ENCODE peak calls at places on chromosomes 12 and 14, in nine cellular contexts. Z is CD8-positive, alpha-beta T cell; K is IMR-90; Q is tibial artery; H is aorta; T is PC-3; R is right lobe of liver; V is left ventricle myocardium inferior; U is stomach. S is an unnamed sample. For H3K9me3, H3K4me1 and H3K36me3, the result is how much of the 10 kb centered on the place peaks cover.

GRCh38 chr14:23439107-23439835 is 3.8 kb upstream of the MYH7 start:
- DNase-seq in Z (no peak), K (no peak), Q (no peak), H (no peak), T (no peak), R (no peak), V (no peak), U (no peak), S (no peak)

GRCh38 chr12:30847259-30847658 is 79.3 kb upstream of the TSPAN11 start:
- DNase-seq in Z (no peak), K (peak), Q (no peak), H (no peak), T (peak), R (no peak), V (no peak), U (no peak), S (no peak)

GRCh38 chr14:74251546-74252030 is 12.3 kb downstream of the VSX2 start:
- DNase-seq in Z (peak), K (peak), Q (peak), H (peak), T (peak), R (peak), V (peak), U (peak), S (no peak)

GRCh38 chr12:3304436-3305135 is 186.4 kb upstream of the PRMT8 start:
- DNase-seq in Z (no peak), K (peak), Q (no peak), H (no peak), T (peak), R (no peak), V (no peak), U (peak), S (no peak)

GRCh38 chr14:38721822-38722431 is 381.1 kb downstream of the SEC23A start:
- DNase-seq in Z (peak), K (peak), Q (peak), H (peak), T (peak), R (no peak), V (peak), U (peak), S (peak)

GRCh38 chr14:72646861-72647528 is 246.9 kb downstream of the DPF3 start:
- DNase-seq in Z (no peak), K (peak), Q (no peak), H (no peak), T (peak), R (no peak), V (no peak), U (no peak), S (no peak)

GRCh38 chr12:57626929-57627445 is 6.0 kb downstream of the B4GALNT1 start:
- DNase-seq in Z (no peak), K (no peak), Q (no peak), H (no peak), T (no peak), R (no peak), V (no peak), U (no peak), S (no peak)

GRCh38 chr12:101927042-101927441 is 49.7 kb downstream of the DRAM1 start:
- DNase-seq in Z (no peak), K (peak), Q (no peak), H (no peak), T (no peak), R (no peak), V (no peak), U (no peak), S (no peak)

GRCh38 chr14:89638888-89639287 is 221.9 kb upstream of the FOXN3 start:
- DNase-seq in Z (no peak), K (no peak), Q (no peak), H (no peak), T (no peak), R (no peak), V (no peak), U (no peak), S (no peak)

GRCh38 chr12:116166306-116166705 is 111.2 kb downstream of the MED13L start:
- DNase-seq in Z (no peak), K (no peak), Q (no peak), H (peak), T (no peak), R (no peak), V (no peak), U (no peak), S (no peak)

GRCh38 chr14:76510255-76510654 is 134.3 kb downstream of the ESRRB start:
- DNase-seq in Z (no peak), K (no peak), Q (no peak), H (no peak), T (no peak), R (no peak), V (no peak), U (no peak), S (no peak)

GRCh38 chr14:102486513-102487203 is 22.9 kb downstream of the ANKRD9 start:
- DNase-seq in Z (no peak), K (no peak), Q (no peak), H (peak), T (no peak), R (peak), V (no peak), U (no peak), S (no peak)

GRCh38 chr12:107822356-107822755 is 47.9 kb downstream of the ASCL4 start:
- DNase-seq in Z (no peak), K (no peak), Q (peak), H (peak), T (no peak), R (no peak), V (no peak), U (no peak), S (no peak)

GRCh38 chr12:6943387-6943718 is 263 bp upstream of the RNU7-1 start:
- DNase-seq in Z (peak), K (peak), Q (peak), H (peak), T (peak), R (no peak), V (peak), U (peak), S (peak)

DNA sequence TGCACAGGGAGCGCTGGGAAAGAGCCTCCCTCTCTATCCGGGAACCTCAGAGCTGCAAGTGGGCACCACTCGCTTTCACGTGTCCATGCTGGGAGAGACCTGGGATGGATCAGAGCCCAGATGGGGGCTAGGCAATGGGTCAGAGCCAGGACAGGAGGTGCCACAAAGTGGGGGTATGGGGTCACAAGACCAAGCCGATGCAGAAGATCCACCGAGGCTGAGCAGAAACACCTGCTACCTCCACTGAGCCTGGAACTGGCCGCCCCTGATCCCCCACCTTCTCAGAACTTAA is 180.9 kb upstream of the SFSWAP start:
- DNase-seq in Z (no peak), K (no peak), Q (no peak), H (no peak), T (no peak), R (no peak), V (no peak), U (no peak), S (no peak)
- H3K9me3 ChIP-seq in Z (under half), K (under half), Q (under half), H (under half), T (under half), R (under half), V (under half), U (under half), S (under half)

DNA sequence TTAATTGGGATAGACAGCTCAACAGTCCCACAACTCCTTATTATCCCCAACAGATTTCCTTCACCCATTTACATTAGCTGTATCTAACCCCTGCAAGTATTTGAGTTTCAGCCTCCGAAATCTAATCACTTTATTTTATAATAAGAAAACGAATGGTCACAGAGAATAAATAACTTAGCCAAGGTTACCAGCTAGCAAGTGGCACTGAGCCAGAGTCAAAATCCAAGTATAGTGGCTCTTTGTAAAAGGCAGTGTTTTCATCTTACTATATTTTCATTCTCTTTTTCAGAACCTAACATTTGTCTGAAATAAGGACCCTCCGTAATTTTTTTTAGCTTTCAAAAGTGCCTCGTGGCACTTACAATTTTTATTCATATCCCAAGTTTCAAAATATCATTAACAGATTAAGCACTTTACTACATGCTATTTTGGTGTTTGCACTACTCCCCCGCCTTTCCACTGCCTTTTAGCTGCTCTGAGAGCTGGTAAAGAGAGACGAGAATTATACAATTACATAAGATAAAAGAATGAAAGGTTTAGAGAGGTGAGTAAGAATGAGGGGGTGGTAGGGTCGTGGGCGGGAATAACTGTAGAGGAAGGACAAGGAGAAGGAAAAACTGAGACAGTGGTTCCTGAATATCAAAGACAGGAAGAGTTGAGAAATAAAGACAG is 3.7 kb upstream of the USP15 start:
- DNase-seq in Z (no peak), K (peak), Q (no peak), H (no peak), T (no peak), R (no peak), V (no peak), U (no peak), S (no peak)
- H3K4me1 ChIP-seq in Z (under half), K (under half), Q (under half), H (under half), T (under half), R (under half), V (under half), U (under half), S (under half)

GRCh38 chr12:21756699-21757098 is 17.8 kb downstream of the KCNJ8 start:
- DNase-seq in Z (no peak), K (no peak), Q (no peak), H (no peak), T (no peak), R (no peak), V (no peak), U (no peak), S (no peak)

GRCh38 chr12:21764063-21764462 is 10.4 kb downstream of the KCNJ8 start:
- DNase-seq in Z (no peak), K (no peak), Q (no peak), H (no peak), T (no peak), R (no peak), V (no peak), U (no peak), S (no peak)

GRCh38 chr12:21757665-21758064 is 16.8 kb downstream of the KCNJ8 start:
- DNase-seq in Z (no peak), K (no peak), Q (no peak), H (no peak), T (no peak), R (no peak), V (no peak), U (no peak), S (no peak)

GRCh38 chr12:21763531-21763930 is 11.0 kb downstream of the KCNJ8 start:
- DNase-seq in Z (no peak), K (no peak), Q (no peak), H (no peak), T (no peak), R (no peak), V (no peak), U (no peak), S (no peak)

DNA sequence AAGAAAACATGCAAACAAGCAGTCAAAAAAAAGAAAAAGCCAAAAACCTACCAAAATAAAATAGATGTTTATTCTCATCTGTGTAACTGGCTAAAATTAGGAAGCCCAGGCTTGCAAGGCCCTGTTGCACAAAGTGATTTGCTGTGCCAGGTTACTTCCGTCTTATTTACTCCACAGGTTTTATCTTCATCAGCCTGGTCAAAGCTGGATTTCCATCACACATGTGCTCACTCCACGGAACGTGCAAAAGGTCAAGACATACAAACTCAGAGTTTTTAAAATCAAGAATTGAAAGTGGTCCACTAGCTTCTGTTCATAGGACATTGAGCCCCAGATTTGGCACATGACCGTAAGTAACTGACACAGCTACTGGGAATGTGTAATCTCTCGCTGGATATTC is 14.8 kb downstream of the KCNJ8 start:
- DNase-seq in Z (no peak), K (no peak), Q (no peak), H (no peak), T (no peak), R (no peak), V (no peak), U (no peak), S (no peak)
- H3K36me3 ChIP-seq in Z (under half), K (under half), Q (under half), H (under half), T (under half), R (under half), V (under half), U (under half), S (under half)

GRCh38 chr14:29236401-29236800 is 469.8 kb downstream of the FOXG1 start:
- DNase-seq in Z (no peak), K (no peak), Q (no peak), H (no peak), T (no peak), R (no peak), V (no peak), U (no peak), S (no peak)
- H3K9me3 ChIP-seq in Z (under half), K (under half), Q (under half), H (under half), T (under half), R (under half), V (under half), U (under half), S (under half)

GRCh38 chr12:113071427-113072112 is 15.0 kb downstream of the DTX1 start:
- DNase-seq in Z (no peak), K (no peak), Q (no peak), H (no peak), T (no peak), R (peak), V (no peak), U (no peak), S (no peak)
- H3K4me1 ChIP-seq in Z (under half), K (under half), Q (under half), H (under half), T (under half), R (under half), V (under half), U (under half), S (under half)

DNA sequence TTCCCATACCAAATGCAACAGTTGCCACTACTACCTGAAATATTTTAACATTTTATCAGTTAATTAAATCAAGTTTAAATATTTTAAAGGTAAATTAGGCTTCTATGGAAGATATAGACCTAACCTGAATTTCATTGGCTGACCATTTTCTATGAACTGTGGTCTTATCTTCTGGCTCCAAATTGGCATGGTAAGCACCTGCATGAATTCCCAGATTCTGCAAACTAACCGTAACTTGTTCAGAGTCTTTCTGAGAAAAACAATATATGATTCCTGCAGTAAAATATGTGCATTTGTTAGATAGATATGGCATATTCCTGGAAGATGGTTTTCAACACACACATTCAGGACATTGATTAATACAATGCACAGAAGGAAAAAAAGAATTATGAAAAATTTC is 25.9 kb downstream of the RECQL start:
- DNase-seq in Z (no peak), K (no peak), Q (no peak), H (no peak), T (no peak), R (no peak), V (no peak), U (no peak), S (no peak)
- H3K36me3 ChIP-seq in Z (under half), K (under half), Q (half or more), H (under half), T (under half), R (under half), V (half or more), U (half or more), S (under half)

DNA sequence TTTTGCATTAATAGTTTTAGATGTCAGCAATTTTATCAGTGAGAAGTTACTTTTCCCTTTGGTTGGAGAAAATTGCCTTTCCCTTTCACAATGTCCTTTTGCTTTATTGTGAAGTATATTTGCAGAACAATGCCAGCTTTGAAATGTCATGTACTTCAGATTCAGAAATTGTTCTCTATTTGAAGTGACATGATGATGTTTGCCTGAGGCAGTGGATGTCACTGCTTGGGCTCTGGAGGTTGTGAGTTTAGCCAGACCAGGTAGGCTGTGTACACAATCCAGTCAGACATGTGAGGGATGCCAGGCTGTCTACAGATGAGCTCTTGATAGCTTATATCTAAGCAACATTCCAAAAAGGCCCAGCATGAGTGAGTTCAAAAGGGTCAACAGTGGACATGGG is 451.9 kb upstream of the FBXO33 start:
- DNase-seq in Z (no peak), K (no peak), Q (no peak), H (no peak), T (no peak), R (no peak), V (no peak), U (no peak), S (no peak)
- H3K9me3 ChIP-seq in Z (under half), K (under half), Q (under half), H (under half), T (under half), R (under half), V (under half), U (under half), S (under half)